ENCODE peak calls at places on chromosomes 5 and 9, in seven cellular contexts. One of them, this sample, is unnamed.

GRCh38 chr9:110028281-110029075 is 179.5 kb downstream of the C9orf152 start:
- DNase-seq in D721Med: no peak
- DNase-seq in nephron progenitor cell: no peak
- DNase-seq in astrocyte of the cerebellum: no peak
- DNase-seq in mesothelial cell of epicardium: no peak
- DNase-seq in Panc1: no peak
- DNase-seq in GM12865: no peak
- DNase-seq in this sample: no peak

GRCh38 chr5:132456553-132457361 is 33.8 kb downstream of the IRF1 start:
- DNase-seq in astrocyte of the cerebellum: no peak
- DNase-seq in Panc1: no peak
- DNase-seq in mesothelial cell of epicardium: no peak
- DNase-seq in nephron progenitor cell: no peak
- DNase-seq in GM12865: peak
- DNase-seq in D721Med: no peak
- DNase-seq in this sample: peak

GRCh38 chr5:131795879-131796792 is 681 bp downstream of the FNIP1 start:
- DNase-seq in nephron progenitor cell: peak
- DNase-seq in mesothelial cell of epicardium: peak
- DNase-seq in astrocyte of the cerebellum: peak
- DNase-seq in GM12865: peak
- DNase-seq in Panc1: no peak
- DNase-seq in D721Med: no peak
- DNase-seq in this sample: peak

GRCh38 chr5:392431-392988 is 50.5 kb upstream of the EXOC3 start:
- DNase-seq in D721Med: no peak
- DNase-seq in GM12865: peak
- DNase-seq in nephron progenitor cell: no peak
- DNase-seq in mesothelial cell of epicardium: no peak
- DNase-seq in astrocyte of the cerebellum: no peak
- DNase-seq in Panc1: no peak
- DNase-seq in this sample: peak

GRCh38 chr9:108622467-108622866 is 233.3 kb downstream of the ACTL7B start:
- DNase-seq in GM12865: no peak
- DNase-seq in mesothelial cell of epicardium: no peak
- DNase-seq in astrocyte of the cerebellum: peak
- DNase-seq in Panc1: no peak
- DNase-seq in nephron progenitor cell: no peak
- DNase-seq in D721Med: no peak
- DNase-seq in this sample: no peak

GRCh38 chr9:99752710-99753109 is 69.0 kb upstream of the NR4A3 start:
- DNase-seq in astrocyte of the cerebellum: peak
- DNase-seq in Panc1: no peak
- DNase-seq in D721Med: no peak
- DNase-seq in GM12865: no peak
- DNase-seq in mesothelial cell of epicardium: no peak
- DNase-seq in nephron progenitor cell: no peak
- DNase-seq in this sample: no peak

GRCh38 chr5:103587185-103587748 is 24.7 kb upstream of the NUDT12 start:
- DNase-seq in mesothelial cell of epicardium: no peak
- DNase-seq in D721Med: no peak
- DNase-seq in nephron progenitor cell: no peak
- DNase-seq in Panc1: no peak
- DNase-seq in astrocyte of the cerebellum: peak
- DNase-seq in GM12865: no peak
- DNase-seq in this sample: no peak

GRCh38 chr5:96641368-96641767 is 20.8 kb upstream of the CAST start:
- DNase-seq in Panc1: no peak
- DNase-seq in D721Med: no peak
- DNase-seq in astrocyte of the cerebellum: no peak
- DNase-seq in GM12865: no peak
- DNase-seq in mesothelial cell of epicardium: no peak
- DNase-seq in nephron progenitor cell: no peak
- DNase-seq in this sample: no peak

GRCh38 chr9:129069128-129069824 is 11.6 kb upstream of the DOLPP1 start:
- DNase-seq in nephron progenitor cell: no peak
- DNase-seq in D721Med: no peak
- DNase-seq in astrocyte of the cerebellum: no peak
- DNase-seq in Panc1: no peak
- DNase-seq in GM12865: peak
- DNase-seq in mesothelial cell of epicardium: no peak
- DNase-seq in this sample: no peak

GRCh38 chr9:37100750-37101149 is 19.6 kb upstream of the ZCCHC7 start:
- DNase-seq in mesothelial cell of epicardium: no peak
- DNase-seq in Panc1: no peak
- DNase-seq in GM12865: no peak
- DNase-seq in nephron progenitor cell: no peak
- DNase-seq in astrocyte of the cerebellum: no peak
- DNase-seq in D721Med: no peak
- DNase-seq in this sample: peak

GRCh38 chr9:99595796-99596195 is 225.9 kb upstream of the NR4A3 start:
- DNase-seq in mesothelial cell of epicardium: no peak
- DNase-seq in GM12865: peak
- DNase-seq in D721Med: no peak
- DNase-seq in Panc1: no peak
- DNase-seq in astrocyte of the cerebellum: no peak
- DNase-seq in nephron progenitor cell: no peak
- DNase-seq in this sample: peak

GRCh38 chr9:124448019-124448418 is 2.2 kb upstream of the ADGRD2 start:
- DNase-seq in GM12865: no peak
- DNase-seq in nephron progenitor cell: no peak
- DNase-seq in astrocyte of the cerebellum: no peak
- DNase-seq in Panc1: no peak
- DNase-seq in mesothelial cell of epicardium: no peak
- DNase-seq in D721Med: no peak
- DNase-seq in this sample: no peak

GRCh38 chr9:137128158-137129088 is 10.5 kb upstream of the GRIN1 start:
- DNase-seq in GM12865: no peak
- DNase-seq in astrocyte of the cerebellum: no peak
- DNase-seq in D721Med: no peak
- DNase-seq in Panc1: no peak
- DNase-seq in mesothelial cell of epicardium: no peak
- DNase-seq in nephron progenitor cell: no peak
- DNase-seq in this sample: peak

GRCh38 chr5:154934881-154935280 is 3.1 kb downstream of the GEMIN5 start:
- DNase-seq in mesothelial cell of epicardium: no peak
- DNase-seq in nephron progenitor cell: no peak
- DNase-seq in D721Med: no peak
- DNase-seq in astrocyte of the cerebellum: no peak
- DNase-seq in Panc1: no peak
- DNase-seq in GM12865: no peak
- DNase-seq in this sample: no peak

GRCh38 chr5:104932431-104932830 is 1369.8 kb upstream of the NUDT12 start:
- DNase-seq in D721Med: no peak
- DNase-seq in GM12865: no peak
- DNase-seq in nephron progenitor cell: no peak
- DNase-seq in Panc1: no peak
- DNase-seq in astrocyte of the cerebellum: no peak
- DNase-seq in mesothelial cell of epicardium: no peak
- DNase-seq in this sample: no peak

GRCh38 chr5:59296317-59297264 is 596.9 kb downstream of the PDE4D start:
- DNase-seq in Panc1: peak
- DNase-seq in astrocyte of the cerebellum: no peak
- DNase-seq in nephron progenitor cell: no peak
- DNase-seq in GM12865: no peak
- DNase-seq in mesothelial cell of epicardium: no peak
- DNase-seq in D721Med: no peak
- DNase-seq in this sample: no peak

GRCh38 chr9:131698715-131699053 is 41.2 kb downstream of the RAPGEF1 start:
- DNase-seq in Panc1: no peak
- DNase-seq in nephron progenitor cell: no peak
- DNase-seq in astrocyte of the cerebellum: no peak
- DNase-seq in GM12865: no peak
- DNase-seq in mesothelial cell of epicardium: no peak
- DNase-seq in D721Med: no peak
- DNase-seq in this sample: no peak

GRCh38 chr9:131696163-131696439 is 43.8 kb downstream of the RAPGEF1 start:
- DNase-seq in GM12865: no peak
- DNase-seq in D721Med: no peak
- DNase-seq in nephron progenitor cell: no peak
- DNase-seq in mesothelial cell of epicardium: no peak
- DNase-seq in Panc1: no peak
- DNase-seq in astrocyte of the cerebellum: no peak
- DNase-seq in this sample: no peak

GRCh38 chr9:131697908-131698714 is 41.8 kb downstream of the RAPGEF1 start:
- DNase-seq in astrocyte of the cerebellum: no peak
- DNase-seq in D721Med: no peak
- DNase-seq in nephron progenitor cell: no peak
- DNase-seq in mesothelial cell of epicardium: no peak
- DNase-seq in Panc1: no peak
- DNase-seq in GM12865: no peak
- DNase-seq in this sample: no peak

GRCh38 chr9:131695366-131696162 is 44.3 kb downstream of the RAPGEF1 start:
- DNase-seq in nephron progenitor cell: no peak
- DNase-seq in Panc1: no peak
- DNase-seq in mesothelial cell of epicardium: no peak
- DNase-seq in GM12865: no peak
- DNase-seq in D721Med: no peak
- DNase-seq in astrocyte of the cerebellum: no peak
- DNase-seq in this sample: no peak

DNA sequence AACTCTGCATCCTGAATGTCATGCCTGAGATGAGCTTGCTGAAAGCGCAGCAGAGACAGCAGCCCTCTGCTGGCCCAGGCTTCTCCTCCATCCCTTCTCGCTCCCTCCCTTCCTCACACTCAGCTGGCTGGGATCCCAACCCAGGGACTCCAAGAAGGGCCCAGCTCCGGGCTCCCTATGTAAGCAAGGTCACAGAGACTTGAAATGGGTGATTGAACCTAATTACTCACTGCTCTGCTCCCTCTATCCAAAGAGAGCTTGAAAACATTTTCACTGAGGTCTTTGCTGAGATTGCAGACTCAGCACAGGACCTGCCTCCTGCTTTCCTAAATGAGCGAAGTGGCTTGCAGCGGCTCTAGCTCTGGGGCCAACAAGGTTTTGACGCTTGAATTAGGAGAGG is 42.8 kb downstream of the RAPGEF1 start:
- DNase-seq in Panc1: no peak
- DNase-seq in D721Med: no peak
- DNase-seq in nephron progenitor cell: peak
- DNase-seq in mesothelial cell of epicardium: no peak
- DNase-seq in GM12865: no peak
- DNase-seq in astrocyte of the cerebellum: peak
- DNase-seq in this sample: no peak
- TF ChIP-seq CTCF in Panc1: no peak
- TF ChIP-seq CTCF in D721Med: no peak
- TF ChIP-seq CTCF in nephron progenitor cell: no peak
- TF ChIP-seq CTCF in mesothelial cell of epicardium: no peak
- TF ChIP-seq CTCF in GM12865: no peak
- TF ChIP-seq CTCF in astrocyte of the cerebellum: peak
- TF ChIP-seq CTCF in this sample: no peak

GRCh38 chr5:169020102-169020501 is 280.8 kb downstream of the SLIT3 start:
- DNase-seq in D721Med: no peak
- DNase-seq in astrocyte of the cerebellum: no peak
- DNase-seq in mesothelial cell of epicardium: no peak
- DNase-seq in nephron progenitor cell: no peak
- DNase-seq in Panc1: no peak
- DNase-seq in GM12865: no peak
- DNase-seq in this sample: no peak

GRCh38 chr5:169024426-169024825 is 276.5 kb downstream of the SLIT3 start:
- DNase-seq in mesothelial cell of epicardium: no peak
- DNase-seq in nephron progenitor cell: no peak
- DNase-seq in D721Med: no peak
- DNase-seq in GM12865: no peak
- DNase-seq in astrocyte of the cerebellum: no peak
- DNase-seq in Panc1: no peak
- DNase-seq in this sample: no peak

GRCh38 chr5:169013846-169014245 is 287.1 kb downstream of the SLIT3 start:
- DNase-seq in D721Med: no peak
- DNase-seq in mesothelial cell of epicardium: no peak
- DNase-seq in GM12865: no peak
- DNase-seq in astrocyte of the cerebellum: no peak
- DNase-seq in nephron progenitor cell: no peak
- DNase-seq in Panc1: no peak
- DNase-seq in this sample: no peak

GRCh38 chr5:169013208-169013728 is 287.7 kb downstream of the SLIT3 start:
- DNase-seq in astrocyte of the cerebellum: no peak
- DNase-seq in mesothelial cell of epicardium: no peak
- DNase-seq in nephron progenitor cell: no peak
- DNase-seq in Panc1: no peak
- DNase-seq in D721Med: no peak
- DNase-seq in GM12865: peak
- DNase-seq in this sample: no peak

GRCh38 chr5:169018980-169019379 is 282.0 kb downstream of the SLIT3 start:
- DNase-seq in mesothelial cell of epicardium: no peak
- DNase-seq in D721Med: no peak
- DNase-seq in Panc1: no peak
- DNase-seq in GM12865: no peak
- DNase-seq in nephron progenitor cell: no peak
- DNase-seq in astrocyte of the cerebellum: no peak
- DNase-seq in this sample: no peak
- TF ChIP-seq CTCF in mesothelial cell of epicardium: no peak
- TF ChIP-seq CTCF in D721Med: no peak
- TF ChIP-seq CTCF in Panc1: no peak
- TF ChIP-seq CTCF in GM12865: no peak
- TF ChIP-seq CTCF in nephron progenitor cell: no peak
- TF ChIP-seq CTCF in astrocyte of the cerebellum: no peak
- TF ChIP-seq CTCF in this sample: no peak

DNA sequence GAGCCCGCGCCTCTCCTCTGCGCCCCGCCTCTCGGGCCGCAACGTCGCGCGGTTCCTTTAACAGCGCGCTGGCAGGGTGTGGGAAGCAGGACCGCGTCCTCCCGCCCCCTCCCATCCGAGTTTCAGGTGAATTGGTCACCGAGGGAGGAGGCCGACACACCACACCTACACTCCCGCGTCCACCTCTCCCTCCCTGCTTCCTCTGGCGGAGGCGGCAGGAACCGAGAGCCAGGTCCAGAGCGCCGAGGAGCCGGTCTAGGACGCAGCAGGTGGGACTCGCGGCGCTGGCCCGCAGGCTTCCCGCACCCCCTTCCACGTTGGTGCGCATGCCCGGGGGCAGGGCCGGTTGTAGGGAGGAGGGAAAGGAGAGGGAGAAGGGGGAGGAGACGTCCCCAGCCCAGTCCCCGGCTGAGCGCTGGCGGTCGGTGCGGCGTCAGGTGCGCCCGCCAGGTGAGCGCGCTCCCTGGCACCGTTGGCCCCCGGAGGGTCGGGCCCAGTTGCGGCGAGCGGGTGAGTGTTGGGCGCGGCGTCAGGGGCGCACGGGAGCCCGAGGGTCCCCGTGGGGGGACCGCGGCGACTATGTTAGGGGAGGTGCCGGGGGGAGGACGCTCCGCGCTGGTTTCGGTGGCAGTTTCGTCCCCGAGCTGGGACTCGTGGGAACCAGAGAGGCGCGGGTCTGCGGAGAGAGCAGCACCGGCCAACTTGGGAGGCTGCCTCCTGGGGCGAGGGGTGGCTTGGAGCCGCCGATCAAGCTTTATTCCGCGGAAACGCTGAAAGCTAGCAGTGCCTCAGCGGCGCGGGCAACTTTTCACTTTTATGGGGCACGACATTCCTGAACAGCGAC is at the start of gene OCLN:
- DNase-seq in Panc1: no peak
- DNase-seq in GM12865: peak
- DNase-seq in astrocyte of the cerebellum: no peak
- DNase-seq in D721Med: peak
- DNase-seq in nephron progenitor cell: peak
- DNase-seq in mesothelial cell of epicardium: peak
- DNase-seq in this sample: no peak
- TF ChIP-seq CTCF in Panc1: no peak
- TF ChIP-seq CTCF in GM12865: no peak
- TF ChIP-seq CTCF in astrocyte of the cerebellum: no peak
- TF ChIP-seq CTCF in D721Med: no peak
- TF ChIP-seq CTCF in nephron progenitor cell: no peak
- TF ChIP-seq CTCF in mesothelial cell of epicardium: no peak
- TF ChIP-seq CTCF in this sample: no peak

GRCh38 chr5:181138258-181138657 is 7.3 kb upstream of the OR2V1 start:
- DNase-seq in mesothelial cell of epicardium: no peak
- DNase-seq in nephron progenitor cell: no peak
- DNase-seq in GM12865: no peak
- DNase-seq in D721Med: no peak
- DNase-seq in astrocyte of the cerebellum: no peak
- DNase-seq in Panc1: no peak
- DNase-seq in this sample: no peak
- TF ChIP-seq CTCF in mesothelial cell of epicardium: no peak
- TF ChIP-seq CTCF in nephron progenitor cell: no peak
- TF ChIP-seq CTCF in GM12865: no peak
- TF ChIP-seq CTCF in D721Med: no peak
- TF ChIP-seq CTCF in astrocyte of the cerebellum: no peak
- TF ChIP-seq CTCF in Panc1: no peak
- TF ChIP-seq CTCF in this sample: no peak

This sample was measured in OCI-LY7.